ENCODE peak calls at places on chromosome 17, in six cellular contexts. D is ureter, T is kidney glomerular epithelial cell, K is sciatic nerve, U is NCI-H1048, G is T-helper 1 cell. E is an unnamed sample.

GRCh38 chr17:8326591-8327583 is 12.8 kb upstream of the ODF4 start:
- DNase-seq in D (peak), T (no peak), K (peak), U (no peak), G (no peak), E (peak)

GRCh38 chr17:54899721-54900456 is 763 bp upstream of the TOM1L1 start:
- DNase-seq in D (no peak), T (no peak), K (no peak), U (no peak), G (no peak), E (no peak)

GRCh38 chr17:16465861-16466338 is 26.1 kb downstream of the LRRC75A start:
- DNase-seq in D (no peak), T (no peak), K (no peak), U (no peak), G (no peak), E (no peak)

GRCh38 chr17:62807812-62808575 is at the start of gene MARCHF10:
- DNase-seq in D (peak), T (no peak), K (no peak), U (no peak), G (peak), E (no peak)

GRCh38 chr17:78862073-78863023 is 21.7 kb upstream of the USP36 start:
- DNase-seq in D (peak), T (peak), K (peak), U (no peak), G (no peak), E (peak)

GRCh38 chr17:28173801-28174200 is 131.3 kb downstream of the NLK start:
- DNase-seq in D (no peak), T (peak), K (no peak), U (no peak), G (no peak), E (no peak)

GRCh38 chr17:14282700-14283099 is 18.2 kb upstream of the HS3ST3B1 start:
- DNase-seq in D (no peak), T (no peak), K (no peak), U (no peak), G (no peak), E (no peak)

GRCh38 chr17:55674107-55674506 is 48.6 kb downstream of the TMEM100 start:
- DNase-seq in D (no peak), T (no peak), K (no peak), U (no peak), G (no peak), E (no peak)

GRCh38 chr17:80824549-80825470 is 166.8 kb upstream of the CHMP6 start:
- DNase-seq in D (no peak), T (no peak), K (no peak), U (no peak), G (no peak), E (peak)

GRCh38 chr17:10197362-10197720 is 1.1 kb downstream of the GAS7 start:
- DNase-seq in D (no peak), T (no peak), K (no peak), U (no peak), G (no peak), E (peak)

GRCh38 chr17:29710891-29711418 is 88.2 kb upstream of the CORO6 start:
- DNase-seq in D (no peak), T (peak), K (no peak), U (no peak), G (no peak), E (no peak)

GRCh38 chr17:34255381-34255732 is 272 bp downstream of the CCL2 start:
- DNase-seq in D (no peak), T (no peak), K (no peak), U (no peak), G (no peak), E (no peak)

GRCh38 chr17:59856859-59857794 is 35.6 kb downstream of the TUBD1 start:
- DNase-seq in D (no peak), T (no peak), K (no peak), U (no peak), G (no peak), E (peak)

GRCh38 chr17:34990921-34991365 is 10.6 kb downstream of the LIG3 start:
- DNase-seq in D (no peak), T (no peak), K (no peak), U (no peak), G (no peak), E (no peak)

GRCh38 chr17:71237903-71238538 is 882.8 kb upstream of the SOX9 start:
- DNase-seq in D (no peak), T (peak), K (no peak), U (no peak), G (no peak), E (no peak)

E was measured in sigmoid colon.